ENCODE peak calls at places on chromosomes 2 and 18, in eight cellular contexts. Z is heart left ventricle; I is EL; V is stimulated activated CD8-positive, alpha-beta memory T cell treated with anti-CD3 and anti-CD28 coated beads, Interleukin-2, amount 100 ng/mL, for 48 hours; F is naive thymus-derived CD8-positive, alpha-beta T cell; J is HTR-8/SVneo; T is GM13977; K is GM12864. W is an unnamed sample.

GRCh38 chr2:232960862-232961261 is 52.2 kb downstream of the NGEF start:
- DNase-seq in Z (no peak), I (no peak), V (no peak), F (no peak), J (no peak), T (no peak), K (no peak), W (no peak)

GRCh38 chr2:208269091-208269490 is 3.0 kb downstream of the PIKFYVE start:
- DNase-seq in Z (no peak), I (no peak), V (no peak), F (no peak), J (no peak), T (no peak), K (no peak), W (no peak)

GRCh38 chr2:191384829-191385228 is 139.6 kb downstream of the MYO1B start:
- DNase-seq in Z (no peak), I (peak; percentile 13), V (no peak), F (no peak), J (no peak), T (no peak), K (no peak), W (no peak)

GRCh38 chr2:118983133-118983532 is 41.1 kb downstream of the MARCO start:
- DNase-seq in Z (no peak), I (no peak), V (no peak), F (no peak), J (no peak), T (no peak), K (no peak), W (no peak)

GRCh38 chr2:43041167-43041566 is 185.2 kb downstream of the ZFP36L2 start:
- DNase-seq in Z (no peak), I (no peak), V (no peak), F (no peak), J (no peak), T (no peak), K (no peak), W (no peak)

GRCh38 chr2:138601438-138602165 is 100.0 kb downstream of the SPOPL start:
- DNase-seq in Z (no peak), I (no peak), V (no peak), F (no peak), J (no peak), T (no peak), K (no peak), W (no peak)

GRCh38 chr2:164252568-164253287 is 368.6 kb downstream of the GRB14 start:
- DNase-seq in Z (no peak), I (no peak), V (no peak), F (no peak), J (no peak), T (peak; percentile 28), K (no peak), W (no peak)

GRCh38 chr2:110688594-110689091 is 10.8 kb upstream of the BUB1 start:
- DNase-seq in Z (no peak), I (no peak), V (no peak), F (no peak), J (no peak), T (no peak), K (no peak), W (no peak)

GRCh38 chr2:225615514-225615913 is 216.0 kb downstream of the NYAP2 start:
- DNase-seq in Z (no peak), I (no peak), V (no peak), F (no peak), J (no peak), T (no peak), K (no peak), W (no peak)

GRCh38 chr2:173590278-173590811 is 235.7 kb downstream of the CDCA7 start:
- DNase-seq in Z (peak; percentile 76), I (peak; percentile 96), V (no peak), F (no peak), J (peak; percentile 38), T (no peak), K (no peak), W (peak; percentile 16)

GRCh38 chr18:66560092-66560491 is 43.8 kb downstream of the CDH19 start:
- DNase-seq in Z (no peak), I (no peak), V (no peak), F (no peak), J (no peak), T (no peak), K (no peak), W (no peak)

GRCh38 chr2:6181525-6182270 is 489.5 kb downstream of the SOX11 start:
- DNase-seq in Z (no peak), I (no peak), V (no peak), F (no peak), J (peak; percentile 2), T (no peak), K (no peak), W (no peak)

GRCh38 chr2:29245742-29246387 is 130.7 kb downstream of the CLIP4 start:
- DNase-seq in Z (no peak), I (no peak), V (no peak), F (no peak), J (peak; percentile 21), T (no peak), K (no peak), W (no peak)

GRCh38 chr2:1653956-1654695 is 90.2 kb downstream of the PXDN start:
- DNase-seq in Z (no peak), I (peak; percentile 77), V (no peak), F (no peak), J (no peak), T (no peak), K (no peak), W (no peak)

GRCh38 chr18:12656671-12657047 is 1.2 kb downstream of the SPIRE1 start:
- DNase-seq in Z (no peak), I (peak; percentile 34), V (no peak), F (no peak), J (no peak), T (no peak), K (no peak), W (no peak)

GRCh38 chr2:174573621-174574081 is 24.0 kb downstream of the WIPF1 start:
- DNase-seq in Z (no peak), I (no peak), V (no peak), F (no peak), J (no peak), T (no peak), K (no peak), W (no peak)

GRCh38 chr2:233165543-233165894 is 86.0 kb upstream of the ATG16L1 start:
- DNase-seq in Z (no peak), I (no peak), V (no peak), F (no peak), J (no peak), T (no peak), K (no peak), W (no peak)

GRCh38 chr2:34985474-34985873 is 1370.1 kb upstream of the CRIM1 start:
- DNase-seq in Z (no peak), I (no peak), V (no peak), F (no peak), J (no peak), T (no peak), K (no peak), W (no peak)

GRCh38 chr2:43251171-43251731 is 24.8 kb upstream of the ZFP36L2 start:
- DNase-seq in Z (no peak), I (peak; percentile 76), V (no peak), F (no peak), J (peak; percentile 45), T (no peak), K (no peak), W (no peak)

GRCh38 chr2:16006537-16007166 is 66.3 kb downstream of the MYCN start:
- DNase-seq in Z (no peak), I (no peak), V (no peak), F (no peak), J (no peak), T (no peak), K (no peak), W (no peak)

GRCh38 chr2:226327830-226328229 is 471.8 kb downstream of the IRS1 start:
- DNase-seq in Z (no peak), I (no peak), V (no peak), F (no peak), J (no peak), T (no peak), K (no peak), W (no peak)

GRCh38 chr2:160679686-160680085 is 186.1 kb upstream of the RBMS1 start:
- DNase-seq in Z (no peak), I (no peak), V (no peak), F (no peak), J (no peak), T (no peak), K (no peak), W (no peak)

GRCh38 chr18:31943895-31944816 is 1.2 kb upstream of the TRAPPC8 start:
- DNase-seq in Z (no peak), I (no peak), V (no peak), F (no peak), J (no peak), T (no peak), K (no peak), W (no peak)

GRCh38 chr2:47664817-47665216 is 118.1 kb upstream of the MSH6 start:
- DNase-seq in Z (no peak), I (no peak), V (no peak), F (no peak), J (no peak), T (no peak), K (no peak), W (no peak)

GRCh38 chr18:8348051-8348450 is 261.2 kb upstream of the RAB12 start:
- DNase-seq in Z (no peak), I (no peak), V (no peak), F (no peak), J (no peak), T (no peak), K (no peak), W (no peak)

GRCh38 chr2:42424033-42424432 is 63.0 kb upstream of the COX7A2L start:
- DNase-seq in Z (no peak), I (no peak), V (no peak), F (no peak), J (no peak), T (no peak), K (no peak), W (no peak)

GRCh38 chr2:21006423-21007128 is 37.3 kb downstream of the APOB start:
- DNase-seq in Z (no peak), I (no peak), V (no peak), F (no peak), J (no peak), T (no peak), K (no peak), W (no peak)

GRCh38 chr2:98910349-98911125 is 25.5 kb downstream of the CRACDL start:
- DNase-seq in Z (no peak), I (no peak), V (no peak), F (no peak), J (no peak), T (no peak), K (no peak), W (no peak)

GRCh38 chr2:175036582-175037018 is 31.4 kb upstream of the CHN1 start:
- DNase-seq in Z (no peak), I (peak; percentile 21), V (no peak), F (no peak), J (peak; percentile 35), T (peak; percentile 46), K (no peak), W (no peak)

W was measured in thoracic aorta.